ENCODE peak calls at places on chromosomes 4 and X, in nine cellular contexts. One of them, this sample, is unnamed.

GRCh38 chr4:78058591-78059523 is 1.7 kb downstream of the FRAS1 start:
- DNase-seq in glutamatergic neuron: peak
- DNase-seq in activated B cell treated with CpG ODN at 0.5 μM for 24 hours: no peak
- DNase-seq in GM10248: peak
- DNase-seq in endothelial cell: peak
- DNase-seq in uterus: peak
- DNase-seq in CD8-positive, alpha-beta T cell: no peak
- DNase-seq in cardiac muscle cell: peak
- DNase-seq in natural killer cell: peak
- DNase-seq in this sample: peak

GRCh38 chr4:132071815-132072214 is 1077.3 kb upstream of the PCDH10 start:
- DNase-seq in glutamatergic neuron: no peak
- DNase-seq in activated B cell treated with CpG ODN at 0.5 μM for 24 hours: no peak
- DNase-seq in GM10248: no peak
- DNase-seq in endothelial cell: no peak
- DNase-seq in uterus: no peak
- DNase-seq in CD8-positive, alpha-beta T cell: no peak
- DNase-seq in cardiac muscle cell: no peak
- DNase-seq in natural killer cell: no peak
- DNase-seq in this sample: no peak

GRCh38 chr4:56129431-56129861 is 180.7 kb downstream of the CEP135 start:
- DNase-seq in glutamatergic neuron: no peak
- DNase-seq in activated B cell treated with CpG ODN at 0.5 μM for 24 hours: no peak
- DNase-seq in GM10248: no peak
- DNase-seq in endothelial cell: peak
- DNase-seq in uterus: no peak
- DNase-seq in CD8-positive, alpha-beta T cell: no peak
- DNase-seq in cardiac muscle cell: no peak
- DNase-seq in natural killer cell: no peak
- DNase-seq in this sample: peak

GRCh38 chr4:38177792-38178665 is 217.8 kb downstream of the PTTG2 start:
- DNase-seq in glutamatergic neuron: no peak
- DNase-seq in activated B cell treated with CpG ODN at 0.5 μM for 24 hours: no peak
- DNase-seq in GM10248: no peak
- DNase-seq in endothelial cell: no peak
- DNase-seq in uterus: peak
- DNase-seq in CD8-positive, alpha-beta T cell: peak
- DNase-seq in cardiac muscle cell: no peak
- DNase-seq in natural killer cell: peak
- DNase-seq in this sample: peak

GRCh38 chrX:153336128-153336894 is 2.4 kb downstream of the ZNF275 start:
- DNase-seq in glutamatergic neuron: no peak
- DNase-seq in activated B cell treated with CpG ODN at 0.5 μM for 24 hours: no peak
- DNase-seq in GM10248: peak
- DNase-seq in endothelial cell: no peak
- DNase-seq in uterus: no peak
- DNase-seq in CD8-positive, alpha-beta T cell: peak
- DNase-seq in cardiac muscle cell: no peak
- DNase-seq in natural killer cell: no peak
- DNase-seq in this sample: no peak

GRCh38 chrX:71652405-71652804 is 14.9 kb upstream of the LOC101059915 start:
- DNase-seq in glutamatergic neuron: peak
- DNase-seq in activated B cell treated with CpG ODN at 0.5 μM for 24 hours: no peak
- DNase-seq in GM10248: no peak
- DNase-seq in endothelial cell: peak
- DNase-seq in uterus: no peak
- DNase-seq in CD8-positive, alpha-beta T cell: peak
- DNase-seq in cardiac muscle cell: peak
- DNase-seq in natural killer cell: no peak
- DNase-seq in this sample: no peak

GRCh38 chr4:183758006-183758734 is 99.1 kb downstream of the TRAPPC11 start:
- DNase-seq in glutamatergic neuron: peak
- DNase-seq in activated B cell treated with CpG ODN at 0.5 μM for 24 hours: no peak
- DNase-seq in GM10248: no peak
- DNase-seq in endothelial cell: peak
- DNase-seq in uterus: no peak
- DNase-seq in CD8-positive, alpha-beta T cell: no peak
- DNase-seq in cardiac muscle cell: no peak
- DNase-seq in natural killer cell: no peak
- DNase-seq in this sample: no peak

GRCh38 chr4:172758586-172759340 is 409.8 kb upstream of the GALNT7 start:
- DNase-seq in glutamatergic neuron: no peak
- DNase-seq in activated B cell treated with CpG ODN at 0.5 μM for 24 hours: no peak
- DNase-seq in GM10248: no peak
- DNase-seq in endothelial cell: no peak
- DNase-seq in uterus: no peak
- DNase-seq in CD8-positive, alpha-beta T cell: no peak
- DNase-seq in cardiac muscle cell: no peak
- DNase-seq in natural killer cell: no peak
- DNase-seq in this sample: no peak

DNA sequence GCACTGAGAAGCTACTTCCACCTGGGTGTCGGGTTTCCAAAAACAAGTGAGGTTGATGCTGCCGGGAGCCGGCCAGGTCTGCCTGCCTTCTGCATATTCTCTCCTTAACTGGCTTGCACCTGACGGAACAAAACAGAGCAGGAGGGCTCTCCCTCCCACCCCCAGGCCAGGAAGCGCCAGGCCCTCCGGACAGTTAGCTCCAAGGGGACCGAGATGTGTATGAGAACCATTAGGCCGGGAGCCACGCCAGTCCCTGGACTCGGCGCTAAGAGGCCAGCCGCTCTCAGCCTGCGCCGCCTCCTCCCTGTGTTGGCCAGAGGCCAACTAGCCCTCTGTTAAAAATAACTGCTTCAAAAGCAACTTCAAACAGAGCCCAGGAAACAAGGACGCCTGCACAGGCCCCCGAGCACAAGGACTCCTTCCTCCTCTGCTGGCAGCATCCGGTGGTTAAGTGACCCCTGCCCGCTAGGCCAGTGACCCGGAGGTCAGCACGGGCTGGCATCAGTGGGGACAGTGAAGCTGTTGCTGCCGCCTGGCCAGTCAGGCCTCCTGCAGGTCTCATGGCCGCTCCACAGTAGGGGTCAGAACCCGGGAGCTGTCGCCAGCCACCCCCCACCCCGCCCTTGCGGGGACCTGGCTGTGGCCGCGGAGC is 107.9 kb downstream of the ABLIM2 start:
- DNase-seq in glutamatergic neuron: no peak
- DNase-seq in activated B cell treated with CpG ODN at 0.5 μM for 24 hours: no peak
- DNase-seq in GM10248: no peak
- DNase-seq in endothelial cell: no peak
- DNase-seq in uterus: peak
- DNase-seq in CD8-positive, alpha-beta T cell: no peak
- DNase-seq in cardiac muscle cell: peak
- DNase-seq in natural killer cell: no peak
- DNase-seq in this sample: peak
- TF ChIP-seq CTCF in glutamatergic neuron: no peak
- TF ChIP-seq CTCF in activated B cell treated with CpG ODN at 0.5 μM for 24 hours: no peak
- TF ChIP-seq CTCF in GM10248: no peak
- TF ChIP-seq CTCF in endothelial cell: no peak
- TF ChIP-seq CTCF in uterus: no peak
- TF ChIP-seq CTCF in CD8-positive, alpha-beta T cell: no peak
- TF ChIP-seq CTCF in cardiac muscle cell: no peak
- TF ChIP-seq CTCF in natural killer cell: no peak
- TF ChIP-seq CTCF in this sample: no peak

GRCh38 chrX:51148848-51149247 is 183.8 kb upstream of the NUDT10 start:
- DNase-seq in glutamatergic neuron: no peak
- DNase-seq in activated B cell treated with CpG ODN at 0.5 μM for 24 hours: no peak
- DNase-seq in GM10248: no peak
- DNase-seq in endothelial cell: peak
- DNase-seq in uterus: no peak
- DNase-seq in CD8-positive, alpha-beta T cell: no peak
- DNase-seq in cardiac muscle cell: peak
- DNase-seq in natural killer cell: no peak
- DNase-seq in this sample: no peak
- TF ChIP-seq CTCF in glutamatergic neuron: no peak
- TF ChIP-seq CTCF in activated B cell treated with CpG ODN at 0.5 μM for 24 hours: no peak
- TF ChIP-seq CTCF in GM10248: no peak
- TF ChIP-seq CTCF in endothelial cell: no peak
- TF ChIP-seq CTCF in uterus: no peak
- TF ChIP-seq CTCF in CD8-positive, alpha-beta T cell: no peak
- TF ChIP-seq CTCF in cardiac muscle cell: no peak
- TF ChIP-seq CTCF in natural killer cell: no peak
- TF ChIP-seq CTCF in this sample: no peak

GRCh38 chr4:143397887-143398286 is 61.2 kb downstream of the GAB1 start:
- DNase-seq in glutamatergic neuron: no peak
- DNase-seq in activated B cell treated with CpG ODN at 0.5 μM for 24 hours: no peak
- DNase-seq in GM10248: no peak
- DNase-seq in endothelial cell: no peak
- DNase-seq in uterus: no peak
- DNase-seq in CD8-positive, alpha-beta T cell: no peak
- DNase-seq in cardiac muscle cell: no peak
- DNase-seq in natural killer cell: no peak
- DNase-seq in this sample: no peak

GRCh38 chr4:143396695-143397094 is 60.0 kb downstream of the GAB1 start:
- DNase-seq in glutamatergic neuron: no peak
- DNase-seq in activated B cell treated with CpG ODN at 0.5 μM for 24 hours: no peak
- DNase-seq in GM10248: no peak
- DNase-seq in endothelial cell: no peak
- DNase-seq in uterus: no peak
- DNase-seq in CD8-positive, alpha-beta T cell: no peak
- DNase-seq in cardiac muscle cell: no peak
- DNase-seq in natural killer cell: no peak
- DNase-seq in this sample: no peak

GRCh38 chr4:143399113-143399949 is 62.7 kb downstream of the GAB1 start:
- DNase-seq in glutamatergic neuron: no peak
- DNase-seq in activated B cell treated with CpG ODN at 0.5 μM for 24 hours: no peak
- DNase-seq in GM10248: no peak
- DNase-seq in endothelial cell: no peak
- DNase-seq in uterus: no peak
- DNase-seq in CD8-positive, alpha-beta T cell: no peak
- DNase-seq in cardiac muscle cell: peak
- DNase-seq in natural killer cell: no peak
- DNase-seq in this sample: no peak

GRCh38 chr4:143395054-143395453 is 58.4 kb downstream of the GAB1 start:
- DNase-seq in glutamatergic neuron: no peak
- DNase-seq in activated B cell treated with CpG ODN at 0.5 μM for 24 hours: no peak
- DNase-seq in GM10248: no peak
- DNase-seq in endothelial cell: no peak
- DNase-seq in uterus: no peak
- DNase-seq in CD8-positive, alpha-beta T cell: no peak
- DNase-seq in cardiac muscle cell: no peak
- DNase-seq in natural killer cell: no peak
- DNase-seq in this sample: no peak

DNA sequence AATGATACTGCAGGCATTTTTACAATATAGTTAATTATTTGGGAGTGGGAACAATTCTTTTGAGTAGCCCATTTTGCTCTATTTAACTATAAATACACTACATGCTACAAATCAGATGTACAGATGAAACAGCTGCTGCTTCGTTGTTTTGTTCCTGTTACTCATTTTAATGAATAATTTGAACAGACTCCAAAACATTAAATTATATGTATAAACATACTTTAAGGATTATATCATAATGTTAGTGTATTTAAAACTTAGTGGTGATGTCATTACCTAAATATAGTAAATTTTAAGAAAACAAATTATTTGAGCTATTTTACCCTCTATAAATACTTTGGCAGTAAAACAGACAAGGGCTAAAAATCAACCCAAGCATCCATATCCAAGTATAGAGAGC is 60.7 kb downstream of the GAB1 start:
- DNase-seq in glutamatergic neuron: no peak
- DNase-seq in activated B cell treated with CpG ODN at 0.5 μM for 24 hours: no peak
- DNase-seq in GM10248: no peak
- DNase-seq in endothelial cell: no peak
- DNase-seq in uterus: no peak
- DNase-seq in CD8-positive, alpha-beta T cell: no peak
- DNase-seq in cardiac muscle cell: no peak
- DNase-seq in natural killer cell: no peak
- DNase-seq in this sample: no peak
- TF ChIP-seq CTCF in glutamatergic neuron: no peak
- TF ChIP-seq CTCF in activated B cell treated with CpG ODN at 0.5 μM for 24 hours: no peak
- TF ChIP-seq CTCF in GM10248: no peak
- TF ChIP-seq CTCF in endothelial cell: no peak
- TF ChIP-seq CTCF in uterus: no peak
- TF ChIP-seq CTCF in CD8-positive, alpha-beta T cell: no peak
- TF ChIP-seq CTCF in cardiac muscle cell: no peak
- TF ChIP-seq CTCF in natural killer cell: no peak
- TF ChIP-seq CTCF in this sample: no peak

GRCh38 chr4:119212964-119213606 is 572 bp downstream of the USP53 start:
- DNase-seq in glutamatergic neuron: peak
- DNase-seq in activated B cell treated with CpG ODN at 0.5 μM for 24 hours: peak
- DNase-seq in GM10248: peak
- DNase-seq in endothelial cell: peak
- DNase-seq in uterus: peak
- DNase-seq in CD8-positive, alpha-beta T cell: no peak
- DNase-seq in cardiac muscle cell: peak
- DNase-seq in natural killer cell: peak
- DNase-seq in this sample: peak
- TF ChIP-seq CTCF in glutamatergic neuron: no peak
- TF ChIP-seq CTCF in activated B cell treated with CpG ODN at 0.5 μM for 24 hours: no peak
- TF ChIP-seq CTCF in GM10248: peak
- TF ChIP-seq CTCF in endothelial cell: no peak
- TF ChIP-seq CTCF in uterus: no peak
- TF ChIP-seq CTCF in CD8-positive, alpha-beta T cell: no peak
- TF ChIP-seq CTCF in cardiac muscle cell: peak
- TF ChIP-seq CTCF in natural killer cell: peak
- TF ChIP-seq CTCF in this sample: peak

GRCh38 chrX:50211510-50211909 is 6.9 kb downstream of the CCNB3 start:
- DNase-seq in glutamatergic neuron: no peak
- DNase-seq in activated B cell treated with CpG ODN at 0.5 μM for 24 hours: no peak
- DNase-seq in GM10248: no peak
- DNase-seq in endothelial cell: peak
- DNase-seq in uterus: no peak
- DNase-seq in CD8-positive, alpha-beta T cell: no peak
- DNase-seq in cardiac muscle cell: no peak
- DNase-seq in natural killer cell: no peak
- DNase-seq in this sample: no peak
- TF ChIP-seq CTCF in glutamatergic neuron: peak
- TF ChIP-seq CTCF in activated B cell treated with CpG ODN at 0.5 μM for 24 hours: no peak
- TF ChIP-seq CTCF in GM10248: no peak
- TF ChIP-seq CTCF in endothelial cell: peak
- TF ChIP-seq CTCF in uterus: no peak
- TF ChIP-seq CTCF in CD8-positive, alpha-beta T cell: no peak
- TF ChIP-seq CTCF in cardiac muscle cell: peak
- TF ChIP-seq CTCF in natural killer cell: no peak
- TF ChIP-seq CTCF in this sample: no peak

GRCh38 chr4:82388405-82388804 is 14.6 kb upstream of the HNRNPD start:
- DNase-seq in glutamatergic neuron: no peak
- DNase-seq in activated B cell treated with CpG ODN at 0.5 μM for 24 hours: no peak
- DNase-seq in GM10248: no peak
- DNase-seq in endothelial cell: no peak
- DNase-seq in uterus: no peak
- DNase-seq in CD8-positive, alpha-beta T cell: no peak
- DNase-seq in cardiac muscle cell: no peak
- DNase-seq in natural killer cell: no peak
- DNase-seq in this sample: no peak
- TF ChIP-seq CTCF in glutamatergic neuron: no peak
- TF ChIP-seq CTCF in activated B cell treated with CpG ODN at 0.5 μM for 24 hours: no peak
- TF ChIP-seq CTCF in GM10248: no peak
- TF ChIP-seq CTCF in endothelial cell: no peak
- TF ChIP-seq CTCF in uterus: no peak
- TF ChIP-seq CTCF in CD8-positive, alpha-beta T cell: no peak
- TF ChIP-seq CTCF in cardiac muscle cell: no peak
- TF ChIP-seq CTCF in natural killer cell: no peak
- TF ChIP-seq CTCF in this sample: no peak

GRCh38 chr4:46715468-46715867 is 193.6 kb downstream of the COX7B2 start:
- DNase-seq in glutamatergic neuron: no peak
- DNase-seq in activated B cell treated with CpG ODN at 0.5 μM for 24 hours: no peak
- DNase-seq in GM10248: no peak
- DNase-seq in endothelial cell: no peak
- DNase-seq in uterus: no peak
- DNase-seq in CD8-positive, alpha-beta T cell: no peak
- DNase-seq in cardiac muscle cell: no peak
- DNase-seq in natural killer cell: no peak
- DNase-seq in this sample: no peak
- TF ChIP-seq CTCF in glutamatergic neuron: no peak
- TF ChIP-seq CTCF in activated B cell treated with CpG ODN at 0.5 μM for 24 hours: no peak
- TF ChIP-seq CTCF in GM10248: no peak
- TF ChIP-seq CTCF in endothelial cell: no peak
- TF ChIP-seq CTCF in uterus: no peak
- TF ChIP-seq CTCF in CD8-positive, alpha-beta T cell: no peak
- TF ChIP-seq CTCF in cardiac muscle cell: no peak
- TF ChIP-seq CTCF in natural killer cell: no peak
- TF ChIP-seq CTCF in this sample: no peak

This sample was measured in lower lobe of right lung.